ENCODE peak calls at places on chromosomes 11 and 22, in four cellular contexts. One of them, this sample, is unnamed.

GRCh38 chr11:67387074-67387473 is 4.7 kb upstream of the RAD9A start:
- DNase-seq in epithelial cell of esophagus: no peak
- DNase-seq in CD8-positive, alpha-beta T cell: no peak
- DNase-seq in fibroblast of pulmonary artery: no peak
- DNase-seq in this sample: no peak

GRCh38 chr11:28767574-28767973 is 659.4 kb downstream of the METTL15 start:
- DNase-seq in epithelial cell of esophagus: peak
- DNase-seq in CD8-positive, alpha-beta T cell: no peak
- DNase-seq in fibroblast of pulmonary artery: peak
- DNase-seq in this sample: no peak

GRCh38 chr11:72969894-72970335 is 155.7 kb downstream of the ATG16L2 start:
- DNase-seq in epithelial cell of esophagus: peak
- DNase-seq in CD8-positive, alpha-beta T cell: no peak
- DNase-seq in fibroblast of pulmonary artery: peak
- DNase-seq in this sample: peak

GRCh38 chr11:59756496-59756840 is 1.3 kb downstream of the STX3 start:
- DNase-seq in epithelial cell of esophagus: peak
- DNase-seq in CD8-positive, alpha-beta T cell: no peak
- DNase-seq in fibroblast of pulmonary artery: peak
- DNase-seq in this sample: no peak

GRCh38 chr22:37019309-37020191 is at the start of the genes MPST and TST:
- DNase-seq in epithelial cell of esophagus: peak
- DNase-seq in CD8-positive, alpha-beta T cell: peak
- DNase-seq in fibroblast of pulmonary artery: peak
- DNase-seq in this sample: peak

GRCh38 chr11:12719221-12719620 is 45.0 kb downstream of the TEAD1 start:
- DNase-seq in epithelial cell of esophagus: no peak
- DNase-seq in CD8-positive, alpha-beta T cell: no peak
- DNase-seq in fibroblast of pulmonary artery: no peak
- DNase-seq in this sample: no peak

GRCh38 chr11:30018443-30018842 is 1.6 kb upstream of the KCNA4 start:
- DNase-seq in epithelial cell of esophagus: no peak
- DNase-seq in CD8-positive, alpha-beta T cell: no peak
- DNase-seq in fibroblast of pulmonary artery: no peak
- DNase-seq in this sample: no peak

GRCh38 chr11:120883404-120884135 is 140.3 kb upstream of the TBCEL start:
- DNase-seq in epithelial cell of esophagus: peak
- DNase-seq in CD8-positive, alpha-beta T cell: no peak
- DNase-seq in fibroblast of pulmonary artery: peak
- DNase-seq in this sample: no peak

GRCh38 chr11:128338806-128339205 is 248.6 kb downstream of the ETS1 start:
- DNase-seq in epithelial cell of esophagus: no peak
- DNase-seq in CD8-positive, alpha-beta T cell: no peak
- DNase-seq in fibroblast of pulmonary artery: no peak
- DNase-seq in this sample: no peak

GRCh38 chr11:70212227-70212811 is 9.2 kb downstream of the FADD start:
- DNase-seq in epithelial cell of esophagus: peak
- DNase-seq in CD8-positive, alpha-beta T cell: no peak
- DNase-seq in fibroblast of pulmonary artery: no peak
- DNase-seq in this sample: no peak

GRCh38 chr11:70159612-70160570 is 43.2 kb upstream of the FADD start:
- DNase-seq in epithelial cell of esophagus: peak
- DNase-seq in CD8-positive, alpha-beta T cell: no peak
- DNase-seq in fibroblast of pulmonary artery: peak
- DNase-seq in this sample: no peak

GRCh38 chr11:107043242-107043991 is 25.1 kb upstream of the GUCY1A2 start:
- DNase-seq in epithelial cell of esophagus: peak
- DNase-seq in CD8-positive, alpha-beta T cell: no peak
- DNase-seq in fibroblast of pulmonary artery: peak
- DNase-seq in this sample: peak

GRCh38 chr11:116148056-116148455 is 624.7 kb downstream of the BUD13 start:
- DNase-seq in epithelial cell of esophagus: no peak
- DNase-seq in CD8-positive, alpha-beta T cell: no peak
- DNase-seq in fibroblast of pulmonary artery: no peak
- DNase-seq in this sample: no peak

GRCh38 chr11:40291304-40292100 is 1168.0 kb downstream of the LRRC4C start:
- DNase-seq in epithelial cell of esophagus: no peak
- DNase-seq in CD8-positive, alpha-beta T cell: no peak
- DNase-seq in fibroblast of pulmonary artery: no peak
- DNase-seq in this sample: no peak

GRCh38 chr11:40293655-40294342 is 1165.7 kb downstream of the LRRC4C start:
- DNase-seq in epithelial cell of esophagus: peak
- DNase-seq in CD8-positive, alpha-beta T cell: no peak
- DNase-seq in fibroblast of pulmonary artery: peak
- DNase-seq in this sample: peak

GRCh38 chr11:40292636-40293585 is 1166.5 kb downstream of the LRRC4C start:
- DNase-seq in epithelial cell of esophagus: no peak
- DNase-seq in CD8-positive, alpha-beta T cell: no peak
- DNase-seq in fibroblast of pulmonary artery: peak
- DNase-seq in this sample: peak

GRCh38 chr11:40295466-40295865 is 1164.0 kb downstream of the LRRC4C start:
- DNase-seq in epithelial cell of esophagus: peak
- DNase-seq in CD8-positive, alpha-beta T cell: no peak
- DNase-seq in fibroblast of pulmonary artery: no peak
- DNase-seq in this sample: no peak

GRCh38 chr11:40294343-40294723 is 1165.1 kb downstream of the LRRC4C start:
- DNase-seq in epithelial cell of esophagus: no peak
- DNase-seq in CD8-positive, alpha-beta T cell: no peak
- DNase-seq in fibroblast of pulmonary artery: no peak
- DNase-seq in this sample: no peak
- TF ChIP-seq CTCF in epithelial cell of esophagus: no peak
- TF ChIP-seq CTCF in CD8-positive, alpha-beta T cell: no peak
- TF ChIP-seq CTCF in fibroblast of pulmonary artery: no peak
- TF ChIP-seq CTCF in this sample: no peak

GRCh38 chr11:56396047-56396446 is 16.4 kb upstream of the OR5AL1 start:
- DNase-seq in epithelial cell of esophagus: peak
- DNase-seq in CD8-positive, alpha-beta T cell: no peak
- DNase-seq in fibroblast of pulmonary artery: no peak
- DNase-seq in this sample: no peak
- TF ChIP-seq CTCF in epithelial cell of esophagus: no peak
- TF ChIP-seq CTCF in CD8-positive, alpha-beta T cell: no peak
- TF ChIP-seq CTCF in fibroblast of pulmonary artery: no peak
- TF ChIP-seq CTCF in this sample: no peak

GRCh38 chr22:39529487-39529851 is 3.1 kb downstream of the RPS19BP1 start:
- DNase-seq in epithelial cell of esophagus: no peak
- DNase-seq in CD8-positive, alpha-beta T cell: no peak
- DNase-seq in fibroblast of pulmonary artery: no peak
- DNase-seq in this sample: no peak
- TF ChIP-seq CTCF in epithelial cell of esophagus: no peak
- TF ChIP-seq CTCF in CD8-positive, alpha-beta T cell: peak
- TF ChIP-seq CTCF in fibroblast of pulmonary artery: no peak
- TF ChIP-seq CTCF in this sample: no peak

GRCh38 chr11:64216879-64217278 is 9.1 kb downstream of the TRPT1 start:
- DNase-seq in epithelial cell of esophagus: no peak
- DNase-seq in CD8-positive, alpha-beta T cell: no peak
- DNase-seq in fibroblast of pulmonary artery: no peak
- DNase-seq in this sample: no peak
- TF ChIP-seq CTCF in epithelial cell of esophagus: no peak
- TF ChIP-seq CTCF in CD8-positive, alpha-beta T cell: no peak
- TF ChIP-seq CTCF in fibroblast of pulmonary artery: no peak
- TF ChIP-seq CTCF in this sample: no peak

GRCh38 chr22:22935546-22936157 is 48.0 kb downstream of the IGLL5 start:
- DNase-seq in epithelial cell of esophagus: no peak
- DNase-seq in CD8-positive, alpha-beta T cell: no peak
- DNase-seq in fibroblast of pulmonary artery: no peak
- DNase-seq in this sample: peak
- TF ChIP-seq CTCF in epithelial cell of esophagus: no peak
- TF ChIP-seq CTCF in CD8-positive, alpha-beta T cell: no peak
- TF ChIP-seq CTCF in fibroblast of pulmonary artery: no peak
- TF ChIP-seq CTCF in this sample: peak

GRCh38 chr11:111936045-111936400 is 1.1 kb upstream of the DIXDC1 start:
- DNase-seq in epithelial cell of esophagus: no peak
- DNase-seq in CD8-positive, alpha-beta T cell: no peak
- DNase-seq in fibroblast of pulmonary artery: no peak
- DNase-seq in this sample: no peak

GRCh38 chr11:111932605-111932938 is 4.6 kb upstream of the DIXDC1 start:
- DNase-seq in epithelial cell of esophagus: no peak
- DNase-seq in CD8-positive, alpha-beta T cell: no peak
- DNase-seq in fibroblast of pulmonary artery: no peak
- DNase-seq in this sample: no peak

GRCh38 chr11:111934301-111934700 is 2.8 kb upstream of the DIXDC1 start:
- DNase-seq in epithelial cell of esophagus: no peak
- DNase-seq in CD8-positive, alpha-beta T cell: no peak
- DNase-seq in fibroblast of pulmonary artery: no peak
- DNase-seq in this sample: no peak

GRCh38 chr11:111935331-111936044 is 1.7 kb upstream of the DIXDC1 start:
- DNase-seq in epithelial cell of esophagus: no peak
- DNase-seq in CD8-positive, alpha-beta T cell: no peak
- DNase-seq in fibroblast of pulmonary artery: peak
- DNase-seq in this sample: no peak

GRCh38 chr11:111933872-111934271 is 3.3 kb upstream of the DIXDC1 start:
- DNase-seq in epithelial cell of esophagus: no peak
- DNase-seq in CD8-positive, alpha-beta T cell: no peak
- DNase-seq in fibroblast of pulmonary artery: peak
- DNase-seq in this sample: no peak
- TF ChIP-seq CTCF in epithelial cell of esophagus: no peak
- TF ChIP-seq CTCF in CD8-positive, alpha-beta T cell: no peak
- TF ChIP-seq CTCF in fibroblast of pulmonary artery: no peak
- TF ChIP-seq CTCF in this sample: no peak

GRCh38 chr11:109865558-109866186 is 227.5 kb upstream of the ZC3H12C start:
- DNase-seq in epithelial cell of esophagus: peak
- DNase-seq in CD8-positive, alpha-beta T cell: no peak
- DNase-seq in fibroblast of pulmonary artery: no peak
- DNase-seq in this sample: no peak
- TF ChIP-seq CTCF in epithelial cell of esophagus: peak
- TF ChIP-seq CTCF in CD8-positive, alpha-beta T cell: no peak
- TF ChIP-seq CTCF in fibroblast of pulmonary artery: no peak
- TF ChIP-seq CTCF in this sample: peak

GRCh38 chr22:32619614-32620426 is 145.2 kb downstream of the FBXO7 start:
- DNase-seq in epithelial cell of esophagus: no peak
- DNase-seq in CD8-positive, alpha-beta T cell: no peak
- DNase-seq in fibroblast of pulmonary artery: peak
- DNase-seq in this sample: no peak

GRCh38 chr22:32622004-32622761 is 147.6 kb downstream of the FBXO7 start:
- DNase-seq in epithelial cell of esophagus: no peak
- DNase-seq in CD8-positive, alpha-beta T cell: no peak
- DNase-seq in fibroblast of pulmonary artery: peak
- DNase-seq in this sample: no peak

GRCh38 chr22:32622762-32623147 is 148.1 kb downstream of the FBXO7 start:
- DNase-seq in epithelial cell of esophagus: no peak
- DNase-seq in CD8-positive, alpha-beta T cell: no peak
- DNase-seq in fibroblast of pulmonary artery: no peak
- DNase-seq in this sample: no peak

GRCh38 chr22:32621656-32622003 is 147.0 kb downstream of the FBXO7 start:
- DNase-seq in epithelial cell of esophagus: no peak
- DNase-seq in CD8-positive, alpha-beta T cell: no peak
- DNase-seq in fibroblast of pulmonary artery: no peak
- DNase-seq in this sample: no peak

GRCh38 chr22:32620992-32621391 is 146.4 kb downstream of the FBXO7 start:
- DNase-seq in epithelial cell of esophagus: no peak
- DNase-seq in CD8-positive, alpha-beta T cell: no peak
- DNase-seq in fibroblast of pulmonary artery: no peak
- DNase-seq in this sample: no peak
- TF ChIP-seq CTCF in epithelial cell of esophagus: no peak
- TF ChIP-seq CTCF in CD8-positive, alpha-beta T cell: no peak
- TF ChIP-seq CTCF in fibroblast of pulmonary artery: no peak
- TF ChIP-seq CTCF in this sample: no peak

This sample was measured in GM10248.